ENCODE peak calls at places on chromosomes 5 and 9, in five cellular contexts. S is A549, Q is K562, G is GM12878, F is HepG2. M is an unnamed sample.

GRCh38 chr9:112559629-112560413 is 73.2 kb downstream of the KIAA1958 start:
- DNase-seq in S (no peak), Q (peak; percentile 58), G (no peak), F (no peak), M (no peak)

GRCh38 chr9:38733503-38733902 is 13.6 kb upstream of the FAM240B start:
- DNase-seq in S (no peak), Q (no peak), G (no peak), F (no peak), M (no peak)

GRCh38 chr5:137486707-137487106 is 12.4 kb downstream of the SPOCK1 start:
- DNase-seq in S (no peak), Q (no peak), G (no peak), F (no peak), M (no peak)

GRCh38 chr9:79257215-79257614 is 314.6 kb upstream of the TLE4 start:
- DNase-seq in S (no peak), Q (no peak), G (no peak), F (no peak), M (no peak)

GRCh38 chr5:137566118-137566541 is 67.0 kb upstream of the SPOCK1 start:
- DNase-seq in S (no peak), Q (peak; percentile 8), G (no peak), F (no peak), M (no peak)

GRCh38 chr5:54590824-54591223 is 73.3 kb downstream of the SNX18 start:
- DNase-seq in S (no peak), Q (no peak), G (no peak), F (no peak), M (no peak)

GRCh38 chr5:98768160-98769005 is 5.1 kb upstream of the RGMB start:
- DNase-seq in S (peak; percentile 68), Q (peak; percentile 44), G (no peak), F (peak; percentile 46), M (peak; percentile 82)

GRCh38 chr5:116844015-116844414 is 269.4 kb upstream of the SEMA6A start:
- DNase-seq in S (no peak), Q (no peak), G (no peak), F (no peak), M (no peak)

GRCh38 chr5:16695779-16696178 is 79.0 kb upstream of the RETREG1 start:
- DNase-seq in S (no peak), Q (no peak), G (no peak), F (no peak), M (no peak)

GRCh38 chr5:65880673-65881072 is 45.7 kb upstream of the ERBIN start:
- DNase-seq in S (no peak), Q (no peak), G (no peak), F (no peak), M (no peak)

GRCh38 chr9:25948182-25948581 is 269.9 kb upstream of the TUSC1 start:
- DNase-seq in S (no peak), Q (no peak), G (no peak), F (no peak), M (no peak)

GRCh38 chr5:174204914-174205313 is 159.4 kb downstream of the NSG2 start:
- DNase-seq in S (no peak), Q (no peak), G (no peak), F (no peak), M (peak; percentile 64)

GRCh38 chr9:98290411-98290810 is 35.0 kb upstream of the TBC1D2 start:
- DNase-seq in S (no peak), Q (no peak), G (no peak), F (no peak), M (no peak)

GRCh38 chr5:31116466-31117031 is 76.9 kb upstream of the CDH6 start:
- DNase-seq in S (no peak), Q (no peak), G (no peak), F (no peak), M (no peak)

GRCh38 chr9:84322830-84323229 is 17.7 kb downstream of the SLC28A3 start:
- DNase-seq in S (no peak), Q (no peak), G (no peak), F (no peak), M (no peak)

GRCh38 chr5:9233712-9234111 is 312.2 kb downstream of the SEMA5A start:
- DNase-seq in S (no peak), Q (no peak), G (no peak), F (no peak), M (no peak)

GRCh38 chr9:136089697-136090045 is 5.4 kb downstream of the NACC2 start:
- DNase-seq in S (no peak), Q (no peak), G (no peak), F (no peak), M (no peak)

GRCh38 chr5:97553829-97554452 is 370.9 kb upstream of the RIOK2 start:
- DNase-seq in S (no peak), Q (no peak), G (no peak), F (no peak), M (no peak)

GRCh38 chr5:160449458-160449857 is 27.8 kb downstream of the PTTG1 start:
- DNase-seq in S (no peak), Q (no peak), G (no peak), F (no peak), M (peak; percentile 16)

GRCh38 chr5:163387970-163388369 is 49.4 kb upstream of the CCNG1 start:
- DNase-seq in S (no peak), Q (no peak), G (no peak), F (no peak), M (no peak)

GRCh38 chr9:69171049-69171448 is 3.0 kb upstream of the TJP2 start:
- DNase-seq in S (no peak), Q (peak; percentile 71), G (no peak), F (no peak), M (no peak)

GRCh38 chr5:13218518-13218917 is 726.0 kb downstream of the DNAH5 start:
- DNase-seq in S (peak; percentile 1), Q (no peak), G (no peak), F (no peak), M (no peak)

GRCh38 chr5:132886064-132886823 is 12.8 kb downstream of the LEAP2 start:
- DNase-seq in S (no peak), Q (no peak), G (no peak), F (no peak), M (no peak)

GRCh38 chr5:84642795-84643194 is 258.1 kb upstream of the EDIL3 start:
- DNase-seq in S (no peak), Q (no peak), G (no peak), F (no peak), M (no peak)

GRCh38 chr5:118126159-118126558 is 862.2 kb downstream of the DTWD2 start:
- DNase-seq in S (no peak), Q (no peak), G (no peak), F (no peak), M (no peak)

GRCh38 chr9:33048054-33048465 is 23.0 kb downstream of the DNAJA1 start:
- DNase-seq in S (no peak), Q (no peak), G (no peak), F (peak; percentile 92), M (no peak)

GRCh38 chr9:134172198-134173126 is 8.1 kb upstream of the RNU6ATAC start:
- DNase-seq in S (no peak), Q (no peak), G (no peak), F (no peak), M (no peak)

DNA sequence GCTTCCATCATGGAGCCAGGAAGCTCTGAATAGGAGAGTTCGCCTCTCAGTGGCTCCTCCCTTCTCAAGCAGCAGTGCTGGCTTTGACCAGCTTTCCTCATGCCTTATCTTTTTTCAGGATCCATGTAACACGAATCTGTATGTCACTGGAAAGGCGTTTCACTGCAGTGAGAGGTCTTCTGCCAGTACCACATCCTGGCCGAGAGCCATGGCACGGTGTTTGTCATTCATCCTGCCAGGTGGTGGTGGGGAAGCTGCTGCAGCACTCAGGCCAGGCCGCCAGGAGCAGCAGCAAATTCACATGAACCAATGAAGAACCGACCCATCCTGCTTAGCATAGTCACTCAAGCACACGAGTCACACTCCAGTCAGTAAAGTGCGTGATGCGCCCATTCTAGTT is 179.0 kb downstream of the FANCC start:
- DNase-seq in S (no peak), Q (no peak), G (no peak), F (no peak), M (no peak)
- TF ChIP-seq HDAC2 in S (no peak), Q (no peak), G (no peak), F (no peak), M (no peak)

GRCh38 chr5:527646-528591 is 3.7 kb upstream of the SLC9A3 start:
- DNase-seq in S (no peak), Q (no peak), G (no peak), F (no peak), M (no peak)
- TF ChIP-seq HDAC2 in S (no peak), Q (no peak), G (no peak), F (no peak), M (no peak)

GRCh38 chr9:131539223-131539923 is 6.0 kb upstream of the PRRT1B start:
- DNase-seq in S (no peak), Q (no peak), G (no peak), F (no peak), M (no peak)
- TF ChIP-seq HDAC2 in S (no peak), Q (no peak), G (no peak), F (no peak), M (no peak)

GRCh38 chr5:142186821-142187594 is 78.4 kb downstream of the NDFIP1 start:
- DNase-seq in S (no peak), Q (peak; percentile 66), G (no peak), F (peak; percentile 38), M (no peak)
- TF ChIP-seq HDAC2 in S (no peak), Q (no peak), G (no peak), F (peak; percentile 52), M (no peak)

M was measured in H1.